ENCODE peak calls at places on chromosome 10, in eight cellular contexts. R is fibroblast of lung, D is OCI-LY7, H is SK-N-SH, V is PC-3, J is H9, O is GM23338, T is GM23248. C is an unnamed sample. For H3K79me2, the result is how much of the 10 kb centered on the place peaks cover.

GRCh38 chr10:12637649-12638048 is 288.3 kb downstream of the CAMK1D start:
- DNase-seq in R (no peak), D (no peak), H (no peak), V (no peak), J (no peak), O (no peak), T (no peak), C (no peak)

GRCh38 chr10:80861882-80862281 is 324.2 kb downstream of the SH2D4B start:
- DNase-seq in R (no peak), D (no peak), H (no peak), V (no peak), J (no peak), O (no peak), T (no peak), C (no peak)

GRCh38 chr10:78588194-78588811 is 480.5 kb upstream of the ZMIZ1 start:
- DNase-seq in R (peak), D (no peak), H (peak), V (no peak), J (peak), O (no peak), T (peak), C (no peak)

GRCh38 chr10:62657244-62657835 is 147.2 kb upstream of the ADO start:
- DNase-seq in R (no peak), D (no peak), H (peak), V (no peak), J (no peak), O (no peak), T (no peak), C (no peak)

GRCh38 chr10:115829501-115830215 is 443.3 kb downstream of the GFRA1 start:
- DNase-seq in R (peak), D (no peak), H (no peak), V (no peak), J (no peak), O (peak), T (peak), C (no peak)

GRCh38 chr10:42111661-42112330 is 526.6 kb downstream of the ZNF33B start:
- DNase-seq in R (no peak), D (no peak), H (no peak), V (no peak), J (no peak), O (no peak), T (no peak), C (no peak)

GRCh38 chr10:3433131-3433530 is 260.5 kb upstream of the PITRM1 start:
- DNase-seq in R (no peak), D (no peak), H (no peak), V (no peak), J (no peak), O (no peak), T (no peak), C (no peak)

GRCh38 chr10:51651063-51651462 is 48.3 kb downstream of the CSTF2T start:
- DNase-seq in R (peak), D (no peak), H (no peak), V (peak), J (no peak), O (no peak), T (peak), C (no peak)

GRCh38 chr10:67976292-67977245 is 92.1 kb downstream of the SIRT1 start:
- DNase-seq in R (peak), D (no peak), H (no peak), V (peak), J (peak), O (peak), T (peak), C (no peak)

GRCh38 chr10:6211341-6212265 is 8.9 kb downstream of the PFKFB3 start:
- DNase-seq in R (peak), D (no peak), H (peak), V (no peak), J (peak), O (peak), T (peak), C (peak)

GRCh38 chr10:59820471-59820870 is 67.2 kb upstream of the MRLN start:
- DNase-seq in R (no peak), D (no peak), H (no peak), V (no peak), J (no peak), O (no peak), T (no peak), C (no peak)

GRCh38 chr10:33341638-33342037 is 7.2 kb upstream of the NRP1 start:
- DNase-seq in R (peak), D (no peak), H (no peak), V (peak), J (no peak), O (no peak), T (peak), C (peak)

GRCh38 chr10:63977329-63977923 is 456.2 kb downstream of the REEP3 start:
- DNase-seq in R (no peak), D (peak), H (peak), V (peak), J (peak), O (peak), T (peak), C (peak)

GRCh38 chr10:95429639-95430038 is 131.5 kb downstream of the SORBS1 start:
- DNase-seq in R (no peak), D (no peak), H (no peak), V (peak), J (no peak), O (no peak), T (no peak), C (no peak)

GRCh38 chr10:11472158-11472753 is 139.2 kb downstream of the USP6NL start:
- DNase-seq in R (peak), D (peak), H (peak), V (peak), J (peak), O (peak), T (peak), C (peak)

GRCh38 chr10:110641256-110641655 is 2.9 kb upstream of the RBM20 start:
- DNase-seq in R (peak), D (peak), H (peak), V (peak), J (peak), O (peak), T (no peak), C (no peak)

GRCh38 chr10:30433286-30433778 is 652 bp upstream of the MAP3K8 start:
- DNase-seq in R (peak), D (peak), H (peak), V (peak), J (peak), O (peak), T (peak), C (peak)

GRCh38 chr10:102608487-102608886 is 35.8 kb upstream of the TRIM8 start:
- DNase-seq in R (no peak), D (no peak), H (no peak), V (no peak), J (no peak), O (peak), T (no peak), C (no peak)

GRCh38 chr10:105398202-105398601 is 757.1 kb downstream of the SORCS3 start:
- DNase-seq in R (peak), D (no peak), H (peak), V (no peak), J (no peak), O (no peak), T (no peak), C (no peak)

GRCh38 chr10:125134916-125135770 is 25.2 kb downstream of the CTBP2 start:
- DNase-seq in R (no peak), D (no peak), H (no peak), V (no peak), J (no peak), O (peak), T (no peak), C (no peak)

GRCh38 chr10:36688717-36689116 is 436.7 kb upstream of the ANKRD30A start:
- DNase-seq in R (no peak), D (no peak), H (no peak), V (no peak), J (no peak), O (peak), T (no peak), C (no peak)

GRCh38 chr10:27100800-27101347 is 580 bp upstream of the ANKRD26 start:
- DNase-seq in R (no peak), D (no peak), H (no peak), V (no peak), J (no peak), O (no peak), T (no peak), C (peak)

GRCh38 chr10:69346776-69347175 is 68.5 kb downstream of the HK1 start:
- DNase-seq in R (no peak), D (no peak), H (no peak), V (no peak), J (no peak), O (no peak), T (no peak), C (no peak)

GRCh38 chr10:62640386-62640785 is 164.1 kb upstream of the ADO start:
- DNase-seq in R (peak), D (no peak), H (no peak), V (peak), J (no peak), O (no peak), T (peak), C (peak)

GRCh38 chr10:123554656-123555055 is 111.5 kb upstream of the GPR26 start:
- DNase-seq in R (no peak), D (no peak), H (no peak), V (no peak), J (no peak), O (no peak), T (no peak), C (no peak)

GRCh38 chr10:33982995-33983394 is 648.5 kb upstream of the NRP1 start:
- DNase-seq in R (peak), D (no peak), H (no peak), V (peak), J (no peak), O (no peak), T (peak), C (no peak)

GRCh38 chr10:34885901-34886300 is 70.8 kb upstream of the PARD3 start:
- DNase-seq in R (no peak), D (no peak), H (no peak), V (peak), J (no peak), O (no peak), T (peak), C (no peak)

GRCh38 chr10:77259475-77259874 is 378.1 kb downstream of the KCNMA1 start:
- DNase-seq in R (no peak), D (no peak), H (no peak), V (no peak), J (no peak), O (no peak), T (no peak), C (no peak)

GRCh38 chr10:90857635-90858488 is at the start of gene HTR7:
- DNase-seq in R (peak), D (peak), H (peak), V (peak), J (peak), O (peak), T (peak), C (peak)

GRCh38 chr10:28054211-28054888 is 55.5 kb upstream of the ODAD2 start:
- DNase-seq in R (peak), D (no peak), H (no peak), V (peak), J (no peak), O (no peak), T (peak), C (peak)

GRCh38 chr10:95134490-95134889 is 59.5 kb upstream of the ACSM6 start:
- DNase-seq in R (no peak), D (no peak), H (no peak), V (no peak), J (no peak), O (no peak), T (no peak), C (no peak)

GRCh38 chr10:45625879-45626278 is 46.7 kb downstream of the ZFAND4 start:
- DNase-seq in R (no peak), D (no peak), H (no peak), V (no peak), J (no peak), O (no peak), T (no peak), C (peak)

GRCh38 chr10:6269953-6270867 is 67.5 kb downstream of the PFKFB3 start:
- DNase-seq in R (peak), D (peak), H (no peak), V (no peak), J (no peak), O (no peak), T (no peak), C (no peak)

GRCh38 chr10:22657566-22658190 is 56.7 kb downstream of the PIP4K2A start:
- DNase-seq in R (peak), D (no peak), H (no peak), V (no peak), J (no peak), O (no peak), T (peak), C (no peak)

GRCh38 chr10:22656056-22656455 is 58.3 kb downstream of the PIP4K2A start:
- DNase-seq in R (no peak), D (no peak), H (no peak), V (no peak), J (no peak), O (no peak), T (no peak), C (no peak)

GRCh38 chr10:22652988-22653431 is 61.4 kb downstream of the PIP4K2A start:
- DNase-seq in R (no peak), D (no peak), H (no peak), V (peak), J (no peak), O (no peak), T (no peak), C (no peak)

GRCh38 chr10:22657028-22657427 is 57.4 kb downstream of the PIP4K2A start:
- DNase-seq in R (no peak), D (no peak), H (no peak), V (no peak), J (no peak), O (no peak), T (no peak), C (no peak)

GRCh38 chr10:22655312-22655973 is 58.9 kb downstream of the PIP4K2A start:
- DNase-seq in R (peak), D (no peak), H (no peak), V (peak), J (no peak), O (no peak), T (peak), C (no peak)
- H3K79me2 ChIP-seq in R (under half), D (under half), H (under half), V (half or more), J (under half), O (half or more), T (half or more), C (under half)

GRCh38 chr10:119903946-119904666 is 11.6 kb downstream of the SEC23IP start:
- DNase-seq in R (no peak), D (no peak), H (no peak), V (no peak), J (no peak), O (no peak), T (no peak), C (no peak)

GRCh38 chr10:119910689-119911088 is 18.2 kb downstream of the SEC23IP start:
- DNase-seq in R (no peak), D (no peak), H (no peak), V (no peak), J (no peak), O (no peak), T (no peak), C (no peak)

DNA sequence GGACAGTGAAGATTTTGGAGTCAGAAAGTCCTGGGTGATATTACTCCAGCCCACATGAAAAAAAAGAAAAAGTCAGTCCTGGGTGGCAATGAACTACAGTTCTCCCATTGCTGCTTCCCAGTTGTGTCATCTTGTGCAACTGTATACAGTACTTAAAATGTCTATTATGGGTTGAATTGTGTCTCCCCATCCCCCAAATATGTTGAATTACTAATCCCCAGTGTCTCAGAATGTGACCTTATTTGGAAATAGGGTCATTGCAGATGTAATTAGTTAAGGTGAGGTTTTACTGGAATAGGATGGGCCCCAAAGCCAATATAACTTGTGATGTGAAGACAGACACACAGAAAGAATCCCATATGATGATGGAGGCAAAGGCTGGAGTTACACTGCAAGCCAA is 15.7 kb downstream of the SEC23IP start:
- DNase-seq in R (no peak), D (no peak), H (no peak), V (no peak), J (no peak), O (no peak), T (peak), C (no peak)
- H3K27ac ChIP-seq in R (no peak), D (no peak), H (no peak), V (no peak), J (no peak), O (no peak), T (peak), C (no peak)

GRCh38 chr10:48693206-48693605 is 8.5 kb downstream of the WDFY4 start:
- DNase-seq in R (no peak), D (no peak), H (no peak), V (no peak), J (no peak), O (no peak), T (no peak), C (no peak)

GRCh38 chr10:48692748-48693147 is 8.1 kb downstream of the WDFY4 start:
- DNase-seq in R (no peak), D (no peak), H (no peak), V (no peak), J (no peak), O (no peak), T (no peak), C (no peak)

GRCh38 chr10:48694371-48695030 is 9.8 kb downstream of the WDFY4 start:
- DNase-seq in R (no peak), D (no peak), H (no peak), V (no peak), J (no peak), O (no peak), T (no peak), C (no peak)

GRCh38 chr10:48690791-48691660 is 6.4 kb downstream of the WDFY4 start:
- DNase-seq in R (no peak), D (no peak), H (no peak), V (no peak), J (no peak), O (no peak), T (no peak), C (no peak)

GRCh38 chr10:48691812-48692528 is 7.3 kb downstream of the WDFY4 start:
- DNase-seq in R (no peak), D (no peak), H (peak), V (no peak), J (no peak), O (no peak), T (no peak), C (no peak)
- H3K79me2 ChIP-seq in R (under half), D (half or more), H (under half), V (under half), J (under half), O (under half), T (under half), C (under half)

GRCh38 chr10:92848441-92849233 is at the start of gene EXOC6:
- DNase-seq in R (peak), D (peak), H (peak), V (peak), J (peak), O (peak), T (peak), C (peak)
- H3K27ac ChIP-seq in R (no peak), D (peak), H (peak), V (peak), J (no peak), O (no peak), T (no peak), C (peak)

DNA sequence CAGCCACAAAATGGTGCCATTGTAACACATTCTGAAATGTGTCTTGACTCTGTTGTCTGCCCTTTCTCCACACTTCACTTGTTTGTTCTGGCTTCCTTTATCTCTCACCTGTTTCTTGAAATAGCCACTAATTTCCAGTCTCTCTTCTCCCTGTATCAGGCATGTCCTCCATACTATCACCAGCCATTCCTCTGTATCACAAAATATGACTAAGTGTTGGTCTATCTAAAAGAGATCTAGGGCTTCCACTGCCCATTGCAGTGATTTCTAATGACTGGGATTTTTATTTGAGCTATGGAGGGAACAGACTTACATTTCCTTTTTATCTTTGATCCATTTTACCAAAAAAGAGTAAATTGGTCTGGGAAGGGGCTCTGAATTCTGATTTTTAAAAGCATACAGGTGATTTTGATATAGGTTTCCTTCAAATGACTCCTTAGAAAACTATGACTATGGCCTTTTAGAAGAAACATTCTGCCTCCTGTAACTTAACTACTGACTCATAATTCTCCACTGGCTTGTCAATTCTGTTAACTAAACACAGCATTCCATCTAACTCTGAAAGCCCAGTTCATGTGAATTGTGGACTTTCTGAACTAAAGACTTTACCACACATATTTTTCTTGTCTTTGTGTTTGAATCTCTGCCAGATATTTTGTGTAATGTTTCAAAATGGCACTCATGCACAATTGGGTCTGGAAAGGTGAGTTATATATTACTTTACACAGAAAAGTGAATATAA is 1121.4 kb downstream of the XPNPEP1 start:
- DNase-seq in R (peak), D (no peak), H (no peak), V (peak), J (no peak), O (no peak), T (peak), C (no peak)
- H3K79me2 ChIP-seq in R (under half), D (under half), H (under half), V (under half), J (under half), O (under half), T (under half), C (under half)

GRCh38 chr10:48509061-48509772 is 95.7 kb downstream of the ARHGAP22 start:
- DNase-seq in R (no peak), D (no peak), H (no peak), V (no peak), J (no peak), O (no peak), T (no peak), C (peak)
- H3K27ac ChIP-seq in R (no peak), D (no peak), H (no peak), V (no peak), J (no peak), O (no peak), T (no peak), C (no peak)

GRCh38 chr10:121592155-121592890 is 5.9 kb downstream of the FGFR2 start:
- DNase-seq in R (no peak), D (no peak), H (no peak), V (no peak), J (peak), O (no peak), T (no peak), C (peak)

GRCh38 chr10:121591186-121591585 is 7.1 kb downstream of the FGFR2 start:
- DNase-seq in R (no peak), D (no peak), H (no peak), V (no peak), J (peak), O (no peak), T (no peak), C (no peak)

GRCh38 chr10:121593267-121593666 is 5.0 kb downstream of the FGFR2 start:
- DNase-seq in R (no peak), D (no peak), H (no peak), V (no peak), J (no peak), O (no peak), T (no peak), C (no peak)

GRCh38 chr10:121590772-121591171 is 7.5 kb downstream of the FGFR2 start:
- DNase-seq in R (no peak), D (no peak), H (no peak), V (no peak), J (no peak), O (no peak), T (no peak), C (no peak)

GRCh38 chr10:121589553-121589952 is 8.7 kb downstream of the FGFR2 start:
- DNase-seq in R (no peak), D (no peak), H (no peak), V (no peak), J (no peak), O (no peak), T (no peak), C (no peak)
- H3K79me2 ChIP-seq in R (under half), D (under half), H (under half), V (under half), J (half or more), O (half or more), T (under half), C (under half)

GRCh38 chr10:114824396-114824795 is 2.8 kb downstream of the FHIP2A start:
- DNase-seq in R (peak), D (no peak), H (no peak), V (no peak), J (no peak), O (no peak), T (peak), C (peak)
- H3K27ac ChIP-seq in R (peak), D (no peak), H (no peak), V (no peak), J (no peak), O (no peak), T (peak), C (peak)